ENCODE peak calls at places on chromosomes 5 and 9, in eight cellular contexts. D is suprapubic skin, C is PC-3, K is upper lobe of right lung, V is psoas muscle, L is foreskin keratinocyte, I is heart right ventricle, O is tibial artery. U is an unnamed sample.

GRCh38 chr5:140186155-140186753 is 11.3 kb downstream of the CYSTM1 start:
- DNase-seq in L (no peak), V (no peak), C (no peak), O (no peak), I (no peak), D (no peak), K (no peak), U (no peak)

GRCh38 chr5:127839496-127840197 is 136.5 kb downstream of the CCDC192 start:
- DNase-seq in I (no peak), L (no peak), D (no peak), V (no peak), C (no peak), O (no peak), K (no peak), U (no peak)

GRCh38 chr9:119986205-119986604 is 593.8 kb downstream of the CDK5RAP2 start:
- DNase-seq in K (no peak), O (no peak), L (no peak), I (no peak), V (no peak), C (no peak), D (no peak), U (no peak)

GRCh38 chr9:83047839-83048775 is 14.8 kb downstream of the RASEF start:
- DNase-seq in O (no peak), K (no peak), V (no peak), L (no peak), D (no peak), C (peak), I (no peak), U (no peak)

GRCh38 chr9:72612449-72612848 is 91.0 kb downstream of the TMC1 start:
- DNase-seq in V (no peak), D (no peak), I (no peak), L (no peak), K (no peak), C (no peak), O (no peak), U (no peak)

GRCh38 chr9:126326228-126327015 is at the start of gene MVB12B:
- DNase-seq in I (peak), V (peak), O (no peak), L (no peak), K (peak), D (no peak), C (peak), U (peak)

GRCh38 chr5:40413747-40414146 is 266.0 kb upstream of the PTGER4 start:
- DNase-seq in C (no peak), O (no peak), V (no peak), I (no peak), D (no peak), K (no peak), L (peak), U (no peak)

GRCh38 chr5:153565822-153566221 is 75.4 kb downstream of the GRIA1 start:
- DNase-seq in I (no peak), V (no peak), L (peak), O (no peak), D (no peak), C (peak), K (no peak), U (no peak)

GRCh38 chr9:98957826-98958225 is 14.1 kb downstream of the COL15A1 start:
- DNase-seq in V (no peak), D (no peak), O (no peak), K (no peak), L (no peak), C (no peak), I (no peak), U (peak)
- H3K27ac ChIP-seq in V (peak), D (peak), O (peak), K (peak), L (no peak), C (no peak), I (peak), U (peak)

GRCh38 chr9:89781838-89782237 is 177.0 kb downstream of the GADD45G start:
- DNase-seq in L (no peak), C (no peak), O (peak), D (peak), I (no peak), V (no peak), K (no peak), U (no peak)
- H3K27ac ChIP-seq in L (no peak), C (no peak), O (no peak), D (no peak), I (no peak), V (no peak), K (no peak), U (no peak)

DNA sequence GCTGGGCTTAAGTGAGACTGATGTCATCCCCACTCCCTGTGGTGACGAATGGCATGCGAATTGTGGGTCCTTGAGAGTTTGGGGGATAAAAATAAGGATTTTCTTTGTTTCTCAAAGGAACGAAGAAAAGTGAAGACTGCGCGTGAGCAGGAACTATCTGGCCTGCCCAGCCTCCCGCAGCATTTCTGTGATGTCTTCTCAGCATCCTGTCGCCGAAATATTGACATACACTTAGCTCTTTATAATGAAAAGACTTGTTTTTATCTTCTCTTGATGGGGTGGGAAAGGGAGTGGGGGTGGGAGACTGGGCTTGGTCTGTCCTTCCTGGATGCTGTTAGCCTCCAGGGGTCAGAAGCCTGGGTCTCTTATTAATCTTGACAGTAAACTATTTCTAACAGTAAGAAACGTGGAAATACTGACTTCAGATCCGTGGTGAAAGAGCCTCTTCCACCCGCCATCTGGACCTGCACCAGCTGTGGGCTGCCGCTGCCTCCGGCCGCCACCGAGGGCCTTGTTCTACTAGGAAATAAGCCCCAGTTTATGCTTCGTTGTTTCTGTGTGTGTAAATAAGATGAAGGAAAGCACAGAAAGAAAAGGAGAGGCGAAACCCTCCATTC is 239.6 kb downstream of the FANCC start:
- DNase-seq in V (no peak), K (peak), C (no peak), D (peak), L (no peak), I (no peak), O (peak), U (no peak)
- H3K27ac ChIP-seq in V (peak), K (peak), C (no peak), D (peak), L (no peak), I (peak), O (peak), U (peak)

DNA sequence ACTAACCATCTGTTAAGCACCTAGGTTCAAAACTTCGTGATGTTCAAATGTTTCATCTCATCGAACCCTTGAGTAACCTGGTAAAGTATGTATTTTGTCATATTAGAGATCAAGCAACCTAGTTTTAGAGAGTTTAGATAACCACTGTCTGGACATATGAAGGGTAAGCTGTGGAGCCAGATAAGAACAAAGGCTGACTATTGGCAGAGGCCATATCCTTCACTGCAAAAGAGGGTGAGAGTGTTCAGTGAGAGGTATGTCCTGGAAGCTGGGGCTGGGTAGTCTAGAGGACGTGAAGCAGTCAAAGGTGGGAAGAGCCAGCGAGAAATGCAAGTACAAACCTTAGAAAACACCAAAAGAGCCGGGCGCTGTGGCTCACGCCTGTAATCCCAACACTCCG is 573.1 kb upstream of the KLF4 start:
- DNase-seq in V (no peak), I (no peak), K (no peak), C (no peak), L (no peak), O (no peak), D (no peak), U (no peak)
- H3K27ac ChIP-seq in V (no peak), I (no peak), K (no peak), C (no peak), L (no peak), O (no peak), D (no peak), U (no peak)

GRCh38 chr5:82356808-82357671 is 78.9 kb upstream of the RPS23 start:
- DNase-seq in D (peak), I (peak), K (peak), L (peak), C (peak), O (peak), V (peak), U (peak)
- H3K27ac ChIP-seq in D (peak), I (peak), K (peak), L (peak), C (peak), O (peak), V (peak), U (peak)

GRCh38 chr9:121746411-121746810 is 95.0 kb downstream of the DAB2IP start:
- DNase-seq in O (no peak), K (no peak), C (no peak), D (no peak), L (no peak), I (no peak), V (no peak), U (no peak)
- H3K27ac ChIP-seq in O (peak), K (no peak), C (no peak), D (peak), L (no peak), I (peak), V (peak), U (peak)

GRCh38 chr5:56075361-56075760 is 80.6 kb upstream of the IL6ST start:
- DNase-seq in I (peak), K (no peak), L (no peak), D (peak), O (peak), V (peak), C (no peak), U (no peak)
- H3K27ac ChIP-seq in I (peak), K (no peak), L (no peak), D (peak), O (no peak), V (peak), C (no peak), U (no peak)

DNA sequence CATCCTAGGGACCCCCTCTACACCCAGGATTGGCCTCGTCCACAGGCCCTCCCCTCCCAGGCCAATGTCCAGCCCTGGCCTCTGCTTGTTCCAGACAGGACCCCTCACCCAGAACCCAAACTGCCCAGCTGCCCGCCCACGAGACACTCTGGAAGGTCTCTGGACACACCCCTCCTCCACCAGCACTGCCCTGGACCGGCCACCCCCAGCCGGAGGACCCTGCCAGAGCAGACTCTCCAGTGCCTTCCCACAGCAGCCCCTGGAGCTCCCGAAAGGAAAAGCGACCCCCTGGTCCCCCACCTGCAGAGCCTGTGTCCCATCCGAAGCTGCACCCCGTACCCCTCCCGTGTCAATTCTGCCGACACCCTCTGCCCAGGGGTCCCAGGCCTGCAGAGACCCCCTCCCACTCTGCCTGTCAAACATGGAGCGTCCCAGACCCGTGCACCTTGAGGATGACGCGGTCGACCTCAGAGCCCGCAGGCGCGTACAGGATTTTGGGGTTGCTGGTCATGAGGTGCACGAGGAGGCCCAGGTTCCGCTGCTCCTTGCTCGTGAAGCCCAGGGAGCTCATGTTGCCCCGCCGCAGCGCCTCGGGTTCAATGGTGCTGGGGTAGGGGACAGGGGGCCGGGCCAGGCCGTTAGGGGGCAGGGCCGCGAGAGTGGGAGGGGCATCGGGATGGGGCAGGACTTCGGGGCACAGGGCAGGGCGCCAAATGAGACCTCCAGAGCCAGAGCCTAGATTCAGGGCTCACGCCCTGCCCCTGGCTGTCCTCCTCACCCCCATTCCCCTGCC is 8.0 kb downstream of the ABCA2 start:
- DNase-seq in L (no peak), K (no peak), I (no peak), O (no peak), V (no peak), C (no peak), D (no peak), U (no peak)
- H3K27ac ChIP-seq in L (no peak), K (no peak), I (no peak), O (no peak), V (no peak), C (no peak), D (no peak), U (no peak)

GRCh38 chr5:95856501-95856981 is 34.0 kb upstream of the GLRX start:
- DNase-seq in D (no peak), K (no peak), V (no peak), L (no peak), O (no peak), I (peak), C (no peak), U (no peak)
- H3K27ac ChIP-seq in D (peak), K (peak), V (peak), L (no peak), O (peak), I (peak), C (no peak), U (peak)

GRCh38 chr5:168328804-168329203 is 37.4 kb downstream of the WWC1 start:
- DNase-seq in D (no peak), K (no peak), L (no peak), V (no peak), C (peak), O (no peak), I (no peak), U (no peak)
- H3K27ac ChIP-seq in D (no peak), K (peak), L (no peak), V (no peak), C (peak), O (no peak), I (no peak), U (no peak)